ENCODE peak calls at places on chromosome 14, in five cellular contexts. A, X, U, T and Z are unnamed samples.

GRCh38 chr14:79378020-79378419 is 833.3 kb downstream of the DIO2 start:
- DNase-seq in A (no peak), X (no peak), U (peak), T (no peak), Z (no peak)

GRCh38 chr14:21072102-21072501 is 2.0 kb downstream of the ARHGEF40 start:
- DNase-seq in A (peak), X (peak), U (no peak), T (no peak), Z (no peak)

GRCh38 chr14:54440037-54440436 is 1.1 kb downstream of the CNIH1 start:
- DNase-seq in A (no peak), X (peak), U (no peak), T (peak), Z (no peak)

GRCh38 chr14:78074546-78074945 is 95.6 kb upstream of the NRXN3 start:
- DNase-seq in A (no peak), X (no peak), U (no peak), T (no peak), Z (no peak)

GRCh38 chr14:69693823-69694729 is 72.9 kb upstream of the SRSF5 start:
- DNase-seq in A (no peak), X (peak), U (no peak), T (no peak), Z (peak)

GRCh38 chr14:24051162-24051788 is 534 bp upstream of the CARMIL3 start:
- DNase-seq in A (no peak), X (no peak), U (peak), T (no peak), Z (no peak)

GRCh38 chr14:68795602-68796417 is 2.9 kb upstream of the ZFP36L1 start:
- DNase-seq in A (no peak), X (peak), U (peak), T (peak), Z (peak)

GRCh38 chr14:42490536-42490935 is 883.9 kb downstream of the LRFN5 start:
- DNase-seq in A (no peak), X (no peak), U (no peak), T (no peak), Z (no peak)

GRCh38 chr14:103668117-103668516 is 39.1 kb downstream of the KLC1 start:
- DNase-seq in A (no peak), X (no peak), U (no peak), T (no peak), Z (no peak)

GRCh38 chr14:102317564-102318248 is 1.8 kb upstream of the ZNF839 start:
- DNase-seq in A (no peak), X (peak), U (no peak), T (peak), Z (peak)

GRCh38 chr14:63727231-63727735 is 582 bp downstream of the SGPP1 start:
- DNase-seq in A (peak), X (peak), U (no peak), T (peak), Z (no peak)

GRCh38 chr14:102828201-102828600 is 51.0 kb downstream of the TRAF3 start:
- DNase-seq in A (no peak), X (peak), U (no peak), T (no peak), Z (no peak)

GRCh38 chr14:61598980-61599379 is 96.3 kb upstream of the HIF1A start:
- DNase-seq in A (no peak), X (no peak), U (no peak), T (peak), Z (peak)

GRCh38 chr14:79629891-79630560 is 581.3 kb downstream of the DIO2 start:
- DNase-seq in A (no peak), X (no peak), U (no peak), T (no peak), Z (no peak)

GRCh38 chr14:29712586-29712985 is 215.1 kb downstream of the PRKD1 start:
- DNase-seq in A (no peak), X (no peak), U (no peak), T (no peak), Z (no peak)

GRCh38 chr14:104931323-104931770 is 6.7 kb downstream of the PLD4 start:
- DNase-seq in A (no peak), X (no peak), U (no peak), T (no peak), Z (no peak)

DNA sequence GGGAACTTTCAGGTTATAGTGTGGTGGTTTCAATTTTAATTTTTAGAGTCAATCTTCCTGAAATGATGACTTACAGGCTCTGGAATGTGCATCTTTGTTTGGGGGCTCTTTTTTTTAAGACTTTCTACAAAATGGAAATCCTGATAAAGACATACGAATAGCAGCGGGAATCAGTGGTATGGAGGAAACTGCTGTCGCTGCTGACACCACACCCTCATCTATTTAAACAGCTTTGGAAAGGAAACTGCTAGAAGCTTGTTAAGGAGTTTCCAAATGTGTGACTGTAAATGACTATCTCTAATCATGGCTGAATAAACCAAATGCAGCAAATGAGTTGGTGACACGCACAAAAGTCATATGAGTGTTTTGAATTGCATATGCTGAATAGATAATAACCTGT is 188.4 kb downstream of the EGLN3 start:
- DNase-seq in A (no peak), X (no peak), U (no peak), T (peak), Z (no peak)
- TF ChIP-seq JUN in A (no peak), X (no peak), U (no peak), T (peak), Z (no peak)

DNA sequence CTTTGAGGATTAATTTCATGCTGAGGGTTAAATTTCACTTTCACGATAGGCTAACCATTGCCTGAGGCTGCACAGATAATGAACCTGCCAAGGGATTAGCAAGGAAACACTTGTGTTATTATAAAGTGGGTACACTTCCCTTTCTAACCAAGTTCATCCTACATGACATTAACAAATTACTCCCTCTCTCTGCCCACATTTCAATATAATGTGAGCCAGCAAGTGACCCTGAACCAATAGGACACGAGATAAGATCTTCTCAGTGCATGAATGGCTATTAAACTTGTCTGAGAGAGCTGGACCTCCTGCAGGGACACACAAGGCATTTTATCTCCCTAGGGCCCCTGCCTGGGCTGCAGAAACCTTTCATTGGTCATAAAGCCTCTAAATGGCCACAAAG is 173.5 kb downstream of the PAX9 start:
- DNase-seq in A (no peak), X (peak), U (no peak), T (no peak), Z (no peak)
- TF ChIP-seq JUN in A (no peak), X (no peak), U (no peak), T (no peak), Z (no peak)

GRCh38 chr14:49607583-49607982 is 8.8 kb downstream of the LRR1 start:
- DNase-seq in A (no peak), X (no peak), U (no peak), T (no peak), Z (no peak)
- TF ChIP-seq JUN in A (no peak), X (no peak), U (no peak), T (no peak), Z (no peak)

DNA sequence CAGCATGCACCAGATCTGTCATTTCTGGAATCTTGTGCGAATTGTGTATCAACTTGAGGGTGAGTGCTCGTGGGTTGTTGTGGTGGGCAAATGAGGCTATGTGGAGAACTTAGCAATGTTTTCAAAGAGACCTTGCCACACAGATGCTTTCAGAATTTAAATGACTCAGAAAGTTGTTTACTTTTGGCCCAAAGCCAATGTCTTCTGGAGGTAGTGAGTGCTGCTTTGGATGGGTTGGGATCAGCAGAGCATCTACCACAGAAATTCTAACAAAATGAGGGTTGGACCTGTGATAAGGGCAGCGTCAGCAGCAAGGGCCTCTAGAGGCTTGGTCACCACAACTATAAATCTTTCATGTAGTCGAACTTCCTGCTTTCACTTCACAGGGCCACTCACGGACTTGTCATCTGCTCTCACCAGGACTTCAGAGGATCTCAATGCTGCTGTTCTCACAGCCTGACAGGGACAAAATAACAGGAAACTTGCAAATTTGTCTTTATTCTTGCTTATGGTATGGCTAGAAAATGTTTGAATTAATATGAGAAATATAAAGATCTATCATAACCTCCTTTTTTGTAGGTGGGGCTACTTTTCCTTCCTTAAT is 111.4 kb downstream of the DACT1 start:
- DNase-seq in A (peak), X (peak), U (no peak), T (peak), Z (peak)
- TF ChIP-seq JUN in A (no peak), X (no peak), U (no peak), T (no peak), Z (no peak)

GRCh38 chr14:95225251-95225887 is 68.0 kb upstream of the DICER1 start:
- DNase-seq in A (no peak), X (no peak), U (no peak), T (no peak), Z (no peak)

GRCh38 chr14:95222870-95223398 is 65.6 kb upstream of the DICER1 start:
- DNase-seq in A (no peak), X (no peak), U (no peak), T (no peak), Z (peak)

GRCh38 chr14:95220663-95221231 is 63.4 kb upstream of the DICER1 start:
- DNase-seq in A (no peak), X (no peak), U (no peak), T (no peak), Z (no peak)

GRCh38 chr14:95218472-95219193 is 61.3 kb upstream of the DICER1 start:
- DNase-seq in A (no peak), X (no peak), U (no peak), T (no peak), Z (no peak)

GRCh38 chr14:95222151-95222631 is 64.9 kb upstream of the DICER1 start:
- DNase-seq in A (no peak), X (no peak), U (no peak), T (no peak), Z (peak)
- TF ChIP-seq JUN in A (no peak), X (no peak), U (no peak), T (no peak), Z (no peak)

GRCh38 chr14:65834812-65835211 is 422.3 kb downstream of the FUT8 start:
- DNase-seq in A (no peak), X (no peak), U (no peak), T (no peak), Z (no peak)
- TF ChIP-seq JUN in A (no peak), X (no peak), U (no peak), T (no peak), Z (no peak)